ENCODE peak calls at places on chromosomes 3 and 15, in six cellular contexts. I, K, H, L, Q and V are unnamed samples.

GRCh38 chr3:136651585-136651984 is 100.6 kb downstream of the STAG1 start:
- DNase-seq in I (no peak), K (no peak), H (no peak), L (peak; percentile 68), Q (no peak), V (no peak)

GRCh38 chr3:28139967-28140634 is 101.3 kb upstream of the CMC1 start:
- DNase-seq in I (peak; percentile 73), K (no peak), H (no peak), L (no peak), Q (no peak), V (peak; percentile 17)

GRCh38 chr3:10763817-10764313 is 52.2 kb upstream of the SLC6A11 start:
- DNase-seq in I (no peak), K (no peak), H (no peak), L (no peak), Q (no peak), V (no peak)

GRCh38 chr15:31129769-31130303 is 28.3 kb upstream of the TRPM1 start:
- DNase-seq in I (no peak), K (no peak), H (no peak), L (no peak), Q (no peak), V (no peak)

GRCh38 chr15:46442196-46442595 is 807.4 kb downstream of the SQOR start:
- DNase-seq in I (no peak), K (no peak), H (no peak), L (no peak), Q (no peak), V (no peak)

GRCh38 chr3:155370198-155370597 is 76.7 kb upstream of the STRIT1 start:
- DNase-seq in I (no peak), K (no peak), H (no peak), L (no peak), Q (no peak), V (no peak)

GRCh38 chr3:158768881-158769518 is 32.9 kb upstream of the MFSD1 start:
- DNase-seq in I (peak; percentile 90), K (peak; percentile 85), H (no peak), L (peak; percentile 18), Q (no peak), V (no peak)

GRCh38 chr3:194281306-194281705 is 69.8 kb downstream of the CPN2 start:
- DNase-seq in I (no peak), K (no peak), H (no peak), L (no peak), Q (no peak), V (no peak)

GRCh38 chr3:73060302-73060723 is 1.1 kb upstream of the EBLN2 start:
- DNase-seq in I (no peak), K (no peak), H (no peak), L (no peak), Q (no peak), V (no peak)

GRCh38 chr3:159865042-159865579 is 123.5 kb upstream of the IL12A start:
- DNase-seq in I (no peak), K (no peak), H (no peak), L (no peak), Q (no peak), V (no peak)

GRCh38 chr3:113783463-113783862 is 36.6 kb downstream of the ATP6V1A start:
- DNase-seq in I (no peak), K (peak; percentile 90), H (peak; percentile 43), L (peak; percentile 2), Q (no peak), V (peak; percentile 26)

GRCh38 chr15:83658406-83658805 is 4.5 kb downstream of the ADAMTSL3 start:
- DNase-seq in I (no peak), K (no peak), H (no peak), L (no peak), Q (no peak), V (no peak)

GRCh38 chr3:172332256-172333041 is 115.8 kb downstream of the GHSR start:
- DNase-seq in I (peak; percentile 57), K (peak; percentile 70), H (peak; percentile 65), L (peak; percentile 72), Q (no peak), V (peak; percentile 41)

GRCh38 chr3:194871143-194871863 is 185.6 kb downstream of the FAM43A start:
- DNase-seq in I (no peak), K (peak; percentile 71), H (peak; percentile 74), L (no peak), Q (no peak), V (peak; percentile 73)

GRCh38 chr3:159941043-159941994 is 47.3 kb upstream of the IL12A start:
- DNase-seq in I (no peak), K (no peak), H (no peak), L (no peak), Q (no peak), V (no peak)

GRCh38 chr3:150059729-150060128 is 89.0 kb upstream of the PFN2 start:
- DNase-seq in I (no peak), K (no peak), H (no peak), L (no peak), Q (no peak), V (no peak)

GRCh38 chr15:89075121-89075640 is 13.1 kb upstream of the ABHD2 start:
- DNase-seq in I (no peak), K (no peak), H (no peak), L (no peak), Q (no peak), V (no peak)

GRCh38 chr3:42500091-42500490 is 2.4 kb upstream of the VIPR1 start:
- DNase-seq in I (no peak), K (no peak), H (no peak), L (no peak), Q (no peak), V (no peak)

GRCh38 chr3:57805674-57806073 is 49.6 kb downstream of the SLMAP start:
- DNase-seq in I (no peak), K (peak; percentile 76), H (peak; percentile 55), L (peak; percentile 71), Q (no peak), V (peak; percentile 84)

GRCh38 chr15:100712226-100712625 is 109.8 kb downstream of the ASB7 start:
- DNase-seq in I (no peak), K (no peak), H (no peak), L (no peak), Q (no peak), V (no peak)

GRCh38 chr3:24507776-24508422 is 13.2 kb upstream of the THRB start:
- DNase-seq in I (no peak), K (no peak), H (no peak), L (no peak), Q (no peak), V (no peak)

GRCh38 chr3:43632269-43632733 is 10.5 kb upstream of the ANO10 start:
- DNase-seq in I (no peak), K (peak; percentile 77), H (no peak), L (peak; percentile 82), Q (no peak), V (peak; percentile 81)

GRCh38 chr3:154095832-154096421 is 25.3 kb upstream of the ARHGEF26 start:
- DNase-seq in I (peak; percentile 12), K (peak; percentile 42), H (peak; percentile 11), L (peak; percentile 13), Q (no peak), V (no peak)

GRCh38 chr15:58228708-58229107 is 90.5 kb downstream of the AQP9 start:
- DNase-seq in I (no peak), K (no peak), H (no peak), L (no peak), Q (no peak), V (peak; percentile 40)

GRCh38 chr3:192933779-192934456 is 16.3 kb upstream of the MB21D2 start:
- DNase-seq in I (no peak), K (no peak), H (no peak), L (no peak), Q (no peak), V (no peak)

GRCh38 chr3:53382106-53382505 is 34.8 kb upstream of the DCP1A start:
- DNase-seq in I (no peak), K (no peak), H (no peak), L (no peak), Q (no peak), V (peak; percentile 19)

GRCh38 chr3:19866751-19867347 is 67.2 kb downstream of the EFHB start:
- DNase-seq in I (peak; percentile 38), K (peak; percentile 63), H (peak; percentile 64), L (peak; percentile 75), Q (peak; percentile 19), V (peak; percentile 28)

DNA sequence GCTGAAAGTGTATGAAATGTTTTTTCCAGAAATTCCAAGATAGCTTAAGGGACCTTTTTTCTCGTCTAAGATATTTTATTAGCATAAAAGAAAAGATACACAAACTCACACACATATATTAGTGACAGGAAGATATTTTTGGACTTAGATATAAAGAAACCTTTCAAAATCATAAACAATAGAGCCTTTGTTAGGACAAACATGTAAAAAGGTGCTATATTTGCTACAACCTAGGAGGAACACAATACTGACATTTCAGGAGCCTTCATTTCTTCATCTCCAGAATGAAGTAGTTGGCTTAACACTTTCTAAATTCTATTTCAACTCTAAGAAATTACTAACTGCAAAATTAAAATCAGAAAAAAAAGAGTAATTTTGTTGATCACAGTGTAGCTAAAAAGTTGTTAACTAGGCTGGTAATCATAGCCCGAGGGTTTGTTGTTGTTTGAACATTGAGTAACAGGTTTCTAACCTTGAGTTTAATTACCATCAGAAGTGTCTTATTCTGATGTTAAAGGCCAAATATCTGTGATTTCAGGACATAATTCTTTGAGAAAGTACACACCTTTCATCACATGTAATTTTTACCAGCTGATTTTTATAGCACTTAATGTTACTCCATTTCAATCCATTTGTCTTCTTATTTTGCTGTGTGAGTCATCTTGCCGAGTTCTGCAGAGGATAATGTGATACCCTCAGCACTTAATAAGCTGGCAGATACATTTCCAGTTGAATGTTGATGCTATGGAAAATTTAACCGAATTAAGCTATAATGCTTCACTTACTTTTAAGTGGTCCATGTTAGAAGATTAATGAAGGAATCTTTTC is 97.3 kb downstream of the MBNL1 start:
- DNase-seq in I (no peak), K (peak; percentile 41), H (no peak), L (no peak), Q (no peak), V (no peak)
- TF ChIP-seq MYC in I (no peak), K (no peak), H (no peak), L (no peak), Q (no peak), V (no peak)

GRCh38 chr3:12993623-12994356 is 79.4 kb downstream of the IQSEC1 start:
- DNase-seq in I (no peak), K (peak; percentile 19), H (peak; percentile 64), L (peak; percentile 66), Q (no peak), V (peak; percentile 17)

GRCh38 chr3:12993022-12993622 is 80.1 kb downstream of the IQSEC1 start:
- DNase-seq in I (peak; percentile 39), K (no peak), H (no peak), L (peak; percentile 46), Q (no peak), V (no peak)

GRCh38 chr3:12991861-12992281 is 81.4 kb downstream of the IQSEC1 start:
- DNase-seq in I (peak; percentile 49), K (no peak), H (no peak), L (no peak), Q (no peak), V (no peak)

GRCh38 chr3:12991481-12991837 is 81.8 kb downstream of the IQSEC1 start:
- DNase-seq in I (no peak), K (no peak), H (no peak), L (no peak), Q (no peak), V (no peak)

GRCh38 chr3:12992629-12993021 is 80.6 kb downstream of the IQSEC1 start:
- DNase-seq in I (peak; percentile 81), K (no peak), H (no peak), L (peak; percentile 43), Q (no peak), V (no peak)
- TF ChIP-seq MYC in I (no peak), K (no peak), H (no peak), L (no peak), Q (no peak), V (no peak)

GRCh38 chr15:52379395-52380111 is 83.9 kb upstream of the MYO5C start:
- DNase-seq in I (no peak), K (no peak), H (no peak), L (no peak), Q (peak; percentile 91), V (no peak)
- TF ChIP-seq MYC in I (no peak), K (no peak), H (no peak), L (no peak), Q (no peak), V (no peak)

GRCh38 chr15:47862402-47862801 is 145.1 kb downstream of the SEMA6D start:
- DNase-seq in I (no peak), K (no peak), H (no peak), L (no peak), Q (peak; percentile 21), V (no peak)
- TF ChIP-seq MYC in I (no peak), K (no peak), H (no peak), L (no peak), Q (no peak), V (no peak)